ENCODE peak calls at places on chromosomes 7 and 10, in four cellular contexts. V, O, F and C are unnamed samples.

GRCh38 chr10:55631071-55631654 is 729.9 kb downstream of the ZWINT start:
- DNase-seq in O (no peak), V (no peak), F (no peak), C (no peak)

GRCh38 chr10:124231188-124232135 is 138.1 kb upstream of the CHST15 start:
- DNase-seq in O (no peak), F (no peak), V (no peak), C (no peak)

GRCh38 chr7:73856941-73857340 is 4.0 kb upstream of the TMEM270 start:
- DNase-seq in F (no peak), V (no peak), O (no peak), C (no peak)

GRCh38 chr10:77111611-77112550 is 525.7 kb downstream of the KCNMA1 start:
- DNase-seq in F (peak), V (peak), O (peak), C (peak)

GRCh38 chr7:42987648-42988214 is 55.6 kb downstream of the MRPL32 start:
- DNase-seq in F (no peak), V (no peak), O (no peak), C (no peak)

GRCh38 chr7:64758151-64758550 is 36.1 kb upstream of the ZNF138 start:
- DNase-seq in V (no peak), O (no peak), F (no peak), C (no peak)

GRCh38 chr7:49911906-49912305 is 138.5 kb downstream of the VWC2 start:
- DNase-seq in O (no peak), F (no peak), V (no peak), C (no peak)

GRCh38 chr7:29116361-29116760 is 30.0 kb downstream of the CPVL start:
- DNase-seq in V (peak), F (no peak), O (no peak), C (no peak)

GRCh38 chr7:70695804-70696104 is 436.2 kb upstream of the GALNT17 start:
- DNase-seq in V (no peak), F (no peak), O (no peak), C (no peak)

GRCh38 chr10:110821508-110821907 is 50.2 kb upstream of the PDCD4 start:
- DNase-seq in F (no peak), V (no peak), O (no peak), C (no peak)

GRCh38 chr7:105429746-105430612 is 41.3 kb upstream of the SRPK2 start:
- DNase-seq in V (peak), O (no peak), F (peak), C (peak)

GRCh38 chr10:84523509-84523908 is 195.1 kb downstream of the CCSER2 start:
- DNase-seq in V (peak), O (no peak), F (no peak), C (no peak)

GRCh38 chr7:95553939-95554338 is 42.4 kb downstream of the PDK4 start:
- DNase-seq in O (no peak), V (no peak), F (no peak), C (no peak)

GRCh38 chr7:71210220-71210619 is 78.3 kb downstream of the GALNT17 start:
- DNase-seq in O (no peak), V (no peak), F (no peak), C (no peak)

GRCh38 chr10:30811665-30812017 is 182.1 kb upstream of the LYZL2 start:
- DNase-seq in V (no peak), O (no peak), F (no peak), C (no peak)

GRCh38 chr10:4212111-4212635 is 427.2 kb upstream of the KLF6 start:
- DNase-seq in V (no peak), O (no peak), F (no peak), C (no peak)

GRCh38 chr7:140176271-140176701 is 497 bp downstream of the KDM7A start:
- DNase-seq in V (no peak), F (no peak), O (peak), C (no peak)

GRCh38 chr10:4533626-4534025 is 292.4 kb upstream of the AKR1E2 start:
- DNase-seq in O (no peak), F (no peak), V (no peak), C (no peak)

GRCh38 chr10:124995605-124996004 is 53.7 kb downstream of the ZRANB1 start:
- DNase-seq in V (no peak), O (no peak), F (no peak), C (no peak)

GRCh38 chr10:117004627-117005453 is at the start of gene SHTN1:
- DNase-seq in F (peak), V (peak), O (peak), C (peak)

GRCh38 chr10:36721851-36722250 is 403.5 kb upstream of the ANKRD30A start:
- DNase-seq in V (no peak), O (no peak), F (no peak), C (no peak)

GRCh38 chr7:77180990-77181595 is 18.5 kb downstream of the FGL2 start:
- DNase-seq in F (no peak), V (no peak), O (no peak), C (no peak)

GRCh38 chr10:131424053-131424452 is 112.5 kb upstream of the TCERG1L start:
- DNase-seq in V (no peak), O (no peak), F (no peak), C (no peak)

GRCh38 chr10:58952747-58953466 is 223.5 kb upstream of the PHYHIPL start:
- DNase-seq in F (peak), O (peak), V (peak), C (peak)

GRCh38 chr10:3419719-3420495 is 247.3 kb upstream of the PITRM1 start:
- DNase-seq in O (no peak), V (no peak), F (no peak), C (no peak)

GRCh38 chr7:12056977-12057376 is 154.1 kb upstream of the TMEM106B start:
- DNase-seq in V (no peak), O (no peak), F (no peak), C (no peak)

GRCh38 chr7:101923276-101923985 is 106.0 kb downstream of the CUX1 start:
- DNase-seq in F (no peak), V (no peak), O (no peak), C (no peak)

DNA sequence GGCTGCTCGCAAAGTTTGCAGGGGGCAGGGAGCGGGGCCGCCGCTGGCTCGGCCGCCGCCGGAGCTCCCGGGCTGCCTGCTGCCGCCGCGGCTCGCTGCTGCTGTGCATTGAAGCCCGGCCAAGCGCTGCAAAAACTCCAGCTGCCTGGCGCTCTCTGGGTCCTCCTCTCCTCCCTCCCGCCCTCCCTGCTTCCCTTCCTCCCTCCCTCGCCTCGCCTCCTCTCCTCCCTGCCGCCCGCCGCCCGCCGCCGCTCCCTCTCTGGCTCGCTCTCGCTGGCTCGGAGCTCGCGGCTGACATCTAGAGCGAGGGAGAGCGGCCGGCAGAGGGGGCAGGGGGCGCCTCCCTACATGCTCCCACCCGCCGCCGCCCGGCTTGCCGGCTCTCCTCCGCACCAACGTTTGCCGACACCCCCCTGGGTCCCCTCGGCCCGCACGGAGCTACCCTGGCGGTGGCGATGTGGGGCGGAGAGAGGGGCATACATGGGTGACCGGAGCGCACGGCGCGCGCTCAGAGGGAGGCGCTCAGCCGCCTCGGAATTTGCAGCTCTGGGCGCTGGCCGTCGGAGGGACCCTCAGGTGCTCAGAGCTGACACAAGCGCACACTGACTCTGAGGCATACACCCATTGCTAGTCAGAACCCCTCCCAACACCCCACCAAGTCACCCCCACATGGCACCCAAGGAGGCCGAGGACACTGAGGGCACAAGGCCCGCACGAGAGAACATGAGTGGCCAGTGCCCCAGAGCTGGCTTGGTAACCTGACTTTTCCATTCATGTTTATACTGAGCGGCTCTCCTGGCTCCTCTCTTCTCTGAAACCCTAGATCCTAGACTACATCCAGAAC is 1.2 kb upstream of the PLXNA4 start:
- DNase-seq in V (no peak), O (no peak), F (no peak), C (no peak)
- TF ChIP-seq TCF7L2 in V (no peak), O (no peak), F (no peak), C (no peak)

GRCh38 chr7:92061154-92061553 is 73.1 kb downstream of the CYP51A1 start:
- DNase-seq in O (no peak), V (no peak), F (no peak), C (no peak)

GRCh38 chr7:92058899-92059298 is 75.4 kb downstream of the CYP51A1 start:
- DNase-seq in O (no peak), V (no peak), F (no peak), C (no peak)

GRCh38 chr7:92056276-92056675 is 78.0 kb downstream of the CYP51A1 start:
- DNase-seq in O (no peak), V (no peak), F (no peak), C (no peak)

GRCh38 chr7:92058040-92058439 is 76.2 kb downstream of the CYP51A1 start:
- DNase-seq in F (no peak), V (no peak), O (no peak), C (no peak)

DNA sequence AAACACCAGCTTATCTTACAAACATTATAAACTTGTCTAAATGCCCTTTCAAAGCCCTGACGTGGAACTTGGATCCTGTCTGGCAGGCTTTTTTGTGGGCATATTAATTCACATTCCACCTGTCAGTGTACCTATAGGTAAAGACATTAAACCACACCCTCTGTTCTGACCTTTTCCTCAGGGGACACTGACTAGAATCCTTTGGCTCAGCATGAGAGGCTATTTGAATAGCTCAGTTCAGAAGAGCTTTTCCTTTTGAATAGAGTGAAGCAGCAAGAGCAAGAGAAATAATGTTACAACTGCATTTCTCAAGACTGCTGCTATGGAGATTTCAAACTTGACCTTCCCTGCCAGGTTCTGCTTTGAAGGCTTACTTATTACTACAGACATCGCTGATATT is 76.9 kb downstream of the CYP51A1 start:
- DNase-seq in O (no peak), V (no peak), F (no peak), C (no peak)
- TF ChIP-seq TCF7L2 in O (no peak), V (no peak), F (no peak), C (no peak)

DNA sequence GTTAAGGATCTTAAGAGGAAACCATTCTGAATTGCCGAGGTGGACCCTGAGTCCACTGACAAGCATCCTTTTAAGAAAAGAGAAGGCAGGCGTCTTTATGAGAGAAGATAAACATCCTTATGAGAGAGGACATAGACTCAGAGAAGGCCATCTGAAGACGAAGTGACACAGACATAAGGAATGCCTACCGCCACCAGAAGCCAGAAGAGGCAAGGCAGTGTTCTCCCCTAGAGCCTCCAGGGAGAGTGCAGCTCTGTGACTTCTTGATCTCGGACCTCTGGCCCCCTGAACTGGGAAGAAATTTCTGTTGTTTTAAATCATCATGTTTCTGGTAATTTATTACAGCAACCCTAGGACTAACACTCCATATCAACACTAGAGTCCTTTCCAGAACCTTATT is 25.2 kb upstream of the ING3 start:
- DNase-seq in F (no peak), O (no peak), V (no peak), C (no peak)
- TF ChIP-seq TCF7L2 in F (no peak), O (no peak), V (no peak), C (no peak)

GRCh38 chr7:91892821-91893340 is 12.4 kb upstream of the MTERF1 start:
- DNase-seq in O (no peak), F (peak), V (no peak), C (no peak)
- TF ChIP-seq TCF7L2 in O (no peak), F (no peak), V (no peak), C (no peak)

GRCh38 chr7:23114854-23115253 is 9.3 kb downstream of the KLHL7 start:
- DNase-seq in O (no peak), V (no peak), F (no peak), C (no peak)
- TF ChIP-seq TCF7L2 in O (no peak), V (no peak), F (no peak), C (no peak)